ENCODE peak calls at places on chromosome 19, in five cellular contexts. Z is H1, A is T47D, H is GM12878, K is HepG2. E is an unnamed sample.

GRCh38 chr19:46173886-46174475 is 25.9 kb downstream of the IGFL2 start:
- DNase-seq in Z (no peak), A (no peak), H (no peak), K (no peak), E (no peak)

GRCh38 chr19:4969772-4970531 is 1.0 kb downstream of the KDM4B start:
- DNase-seq in Z (peak), A (no peak), H (peak), K (no peak), E (no peak)

GRCh38 chr19:54391589-54392061 is 23.6 kb upstream of the TTYH1 start:
- DNase-seq in Z (peak), A (no peak), H (no peak), K (peak), E (no peak)

GRCh38 chr19:21233691-21234090 is 91.9 kb downstream of the ZNF431 start:
- DNase-seq in Z (no peak), A (no peak), H (no peak), K (no peak), E (no peak)

GRCh38 chr19:52070496-52070895 is 21.9 kb upstream of the ZNF432 start:
- DNase-seq in Z (no peak), A (no peak), H (no peak), K (no peak), E (no peak)

GRCh38 chr19:43699506-43700367 is 16.1 kb upstream of the IRGC start:
- DNase-seq in Z (peak), A (no peak), H (no peak), K (no peak), E (no peak)

GRCh38 chr19:2984196-2984490 is 6.8 kb downstream of the TLE6 start:
- DNase-seq in Z (no peak), A (no peak), H (no peak), K (no peak), E (no peak)

GRCh38 chr19:17470204-17470841 is at the start of gene SLC27A1:
- DNase-seq in Z (peak), A (peak), H (peak), K (peak), E (peak)

GRCh38 chr19:18422530-18423191 is 3.5 kb downstream of the SSBP4 start:
- DNase-seq in Z (no peak), A (no peak), H (no peak), K (no peak), E (no peak)

GRCh38 chr19:6833166-6833790 is 54.1 kb upstream of the ADGRE1 start:
- DNase-seq in Z (no peak), A (no peak), H (no peak), K (no peak), E (no peak)

GRCh38 chr19:9673912-9674668 is 810 bp downstream of the ZNF562 start:
- DNase-seq in Z (no peak), A (no peak), H (peak), K (peak), E (peak)

GRCh38 chr19:10037809-10038208 is 24.5 kb downstream of the RDH8 start:
- DNase-seq in Z (no peak), A (no peak), H (no peak), K (no peak), E (no peak)

GRCh38 chr19:35013047-35013819 is 13.1 kb downstream of the GRAMD1A start:
- DNase-seq in Z (peak), A (no peak), H (no peak), K (peak), E (peak)

GRCh38 chr19:10260141-10260584 is 8.1 kb downstream of the MRPL4 start:
- DNase-seq in Z (no peak), A (no peak), H (no peak), K (peak), E (no peak)

GRCh38 chr19:10724573-10725071 is 6.7 kb downstream of the DNM2 start:
- DNase-seq in Z (no peak), A (no peak), H (no peak), K (no peak), E (no peak)

DNA sequence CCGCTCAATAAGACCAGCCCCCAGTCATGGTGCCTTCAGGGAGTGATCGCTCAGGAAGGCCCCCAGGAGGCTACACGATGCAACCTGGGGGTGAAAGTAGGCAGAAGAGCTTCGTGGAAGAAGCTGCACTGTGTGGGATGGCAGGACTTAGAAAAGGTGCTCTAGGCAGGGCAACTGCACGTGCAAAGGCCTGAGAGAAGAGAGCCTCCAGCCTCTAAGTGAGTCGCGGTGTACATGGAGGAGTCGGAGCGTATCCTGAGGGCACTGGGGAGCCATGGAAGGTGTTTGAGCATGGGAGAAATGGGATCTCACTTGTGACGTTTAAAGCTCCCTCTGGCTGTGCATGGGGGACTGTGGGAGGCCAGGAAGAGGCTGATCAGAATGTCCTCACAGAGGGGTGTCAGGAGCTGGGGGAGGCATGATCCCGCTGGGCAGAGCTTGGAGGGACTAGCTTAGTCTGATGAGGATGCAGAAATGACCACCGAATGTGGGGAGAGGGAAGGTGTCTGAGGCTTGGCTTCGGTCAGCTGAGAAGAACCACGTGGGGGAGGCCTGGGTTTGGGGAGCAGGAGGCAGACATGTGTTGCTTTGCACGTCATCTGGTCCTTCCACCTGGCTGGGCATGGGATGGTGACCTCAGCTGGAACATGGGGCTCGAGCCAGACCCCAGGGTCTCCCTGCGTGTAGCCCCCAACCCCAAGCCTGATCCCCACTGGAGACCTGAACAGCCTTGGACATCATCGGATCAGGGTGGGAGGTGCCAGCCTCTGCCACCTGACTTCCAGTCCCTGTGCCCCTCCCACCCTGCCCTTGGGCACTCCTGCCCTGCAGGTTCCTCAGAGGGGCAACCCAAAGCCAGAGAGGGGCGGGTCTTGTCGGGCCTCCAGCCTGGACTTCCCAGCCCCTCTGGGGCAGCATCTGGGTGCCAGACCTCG is 1.1 kb downstream of the APC2 start:
- DNase-seq in Z (no peak), A (no peak), H (no peak), K (no peak), E (no peak)
- TF ChIP-seq JUND in Z (no peak), A (no peak), H (no peak), K (no peak), E (no peak)

GRCh38 chr19:56147307-56147706 is 6.2 kb downstream of the ZNF444 start:
- DNase-seq in Z (no peak), A (no peak), H (no peak), K (no peak), E (no peak)
- TF ChIP-seq JUND in Z (no peak), A (no peak), H (no peak), K (no peak), E (no peak)

GRCh38 chr19:8253678-8254077 is 44.5 kb downstream of the CERS4 start:
- DNase-seq in Z (no peak), A (no peak), H (no peak), K (no peak), E (peak)

GRCh38 chr19:8248348-8249328 is 39.5 kb downstream of the CERS4 start:
- DNase-seq in Z (no peak), A (no peak), H (no peak), K (no peak), E (no peak)

GRCh38 chr19:8250596-8250995 is 41.4 kb downstream of the CERS4 start:
- DNase-seq in Z (no peak), A (no peak), H (no peak), K (no peak), E (no peak)

GRCh38 chr19:8252922-8253589 is 43.9 kb downstream of the CERS4 start:
- DNase-seq in Z (peak), A (peak), H (peak), K (peak), E (peak)

GRCh38 chr19:8251025-8251472 is 41.9 kb downstream of the CERS4 start:
- DNase-seq in Z (no peak), A (no peak), H (no peak), K (no peak), E (no peak)
- TF ChIP-seq JUND in Z (no peak), A (no peak), H (no peak), K (no peak), E (no peak)

GRCh38 chr19:39030854-39031367 is 1.4 kb downstream of the FBXO27 start:
- DNase-seq in Z (no peak), A (no peak), H (no peak), K (peak), E (no peak)

GRCh38 chr19:39021063-39021462 is 11.3 kb downstream of the FBXO27 start:
- DNase-seq in Z (no peak), A (no peak), H (peak), K (no peak), E (no peak)

DNA sequence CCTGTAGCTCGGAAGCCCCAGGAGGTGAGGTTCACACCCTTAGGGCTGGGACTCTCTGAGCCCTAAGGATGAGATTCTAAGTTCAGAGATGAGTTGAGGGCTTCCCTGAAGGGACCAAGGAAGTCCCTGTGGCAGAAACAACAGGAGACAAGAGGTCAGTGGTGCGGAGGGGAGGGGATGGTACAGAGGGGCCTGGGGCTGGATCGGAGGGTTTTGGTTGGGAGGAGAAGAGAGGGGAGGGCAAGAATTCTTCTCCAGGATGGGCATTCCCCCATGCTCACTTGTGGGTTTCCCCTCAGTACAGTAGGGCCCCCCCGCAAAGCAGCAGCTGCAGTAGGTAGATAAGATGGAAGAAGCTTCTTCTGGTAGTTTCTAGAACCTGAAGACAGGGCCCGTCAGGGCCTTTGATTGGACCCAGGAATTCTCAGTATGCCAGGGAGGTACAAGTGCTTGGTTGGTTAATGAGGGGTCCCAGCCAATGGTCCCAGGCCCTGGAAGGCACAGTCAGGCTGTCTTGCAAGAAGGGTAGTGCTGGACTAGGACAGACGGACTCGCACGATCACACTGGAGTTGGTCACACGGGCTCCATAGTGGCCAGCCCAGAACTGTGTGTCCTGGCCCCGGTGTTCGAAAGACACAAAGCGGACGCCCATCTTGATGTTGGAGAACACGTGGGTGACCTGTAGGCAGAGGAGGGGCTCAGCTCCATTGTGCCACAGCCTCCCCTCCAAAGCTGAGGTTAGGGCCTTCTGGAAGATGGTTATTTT is 7.3 kb downstream of the FBXO27 start:
- DNase-seq in Z (no peak), A (no peak), H (no peak), K (no peak), E (peak)
- TF ChIP-seq JUND in Z (no peak), A (no peak), H (no peak), K (no peak), E (no peak)

DNA sequence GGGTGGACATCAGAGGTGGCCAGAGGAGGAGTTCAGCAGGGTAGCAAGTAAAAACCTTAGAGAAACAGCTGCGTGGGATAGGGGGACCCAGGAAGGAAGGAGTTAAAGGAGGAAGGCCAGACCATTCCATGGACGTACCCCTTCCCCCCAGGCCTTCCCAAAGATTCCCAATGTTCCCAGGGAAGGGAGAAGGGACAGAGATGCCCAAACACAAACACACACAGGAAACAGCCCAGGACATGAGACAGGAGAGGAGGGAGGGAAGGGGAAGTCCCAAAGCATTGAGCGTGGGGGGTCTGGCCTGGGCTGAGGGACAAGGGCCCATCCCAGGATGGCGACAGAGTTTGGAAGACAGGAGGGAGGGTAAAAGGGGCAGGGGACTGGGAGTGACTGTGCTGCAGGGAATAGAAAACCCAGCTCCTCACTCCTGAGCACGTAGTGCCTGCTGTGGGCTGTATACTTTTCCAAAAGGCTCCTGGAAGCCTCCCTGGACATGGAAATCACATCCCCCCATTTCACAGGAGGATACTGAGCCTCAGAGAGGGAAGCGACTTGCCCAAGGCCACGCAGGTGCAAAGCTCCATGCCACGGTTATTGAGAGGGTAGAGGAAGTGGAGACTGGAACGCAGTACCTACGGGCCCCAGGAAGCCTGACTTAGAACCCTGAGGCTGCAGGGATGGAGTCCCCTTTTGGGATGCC is 1.1 kb downstream of the SYDE1 start:
- DNase-seq in Z (no peak), A (no peak), H (no peak), K (no peak), E (no peak)
- TF ChIP-seq JUND in Z (no peak), A (no peak), H (no peak), K (no peak), E (no peak)

GRCh38 chr19:29268103-29268502 is 55.2 kb upstream of the UQCRFS1 start:
- DNase-seq in Z (no peak), A (no peak), H (no peak), K (no peak), E (no peak)

GRCh38 chr19:29268721-29269483 is 56.0 kb upstream of the UQCRFS1 start:
- DNase-seq in Z (no peak), A (no peak), H (no peak), K (no peak), E (no peak)

GRCh38 chr19:29271341-29271740 is 58.4 kb upstream of the UQCRFS1 start:
- DNase-seq in Z (no peak), A (no peak), H (no peak), K (no peak), E (no peak)

GRCh38 chr19:29267701-29268100 is 54.8 kb upstream of the UQCRFS1 start:
- DNase-seq in Z (no peak), A (no peak), H (no peak), K (no peak), E (no peak)

DNA sequence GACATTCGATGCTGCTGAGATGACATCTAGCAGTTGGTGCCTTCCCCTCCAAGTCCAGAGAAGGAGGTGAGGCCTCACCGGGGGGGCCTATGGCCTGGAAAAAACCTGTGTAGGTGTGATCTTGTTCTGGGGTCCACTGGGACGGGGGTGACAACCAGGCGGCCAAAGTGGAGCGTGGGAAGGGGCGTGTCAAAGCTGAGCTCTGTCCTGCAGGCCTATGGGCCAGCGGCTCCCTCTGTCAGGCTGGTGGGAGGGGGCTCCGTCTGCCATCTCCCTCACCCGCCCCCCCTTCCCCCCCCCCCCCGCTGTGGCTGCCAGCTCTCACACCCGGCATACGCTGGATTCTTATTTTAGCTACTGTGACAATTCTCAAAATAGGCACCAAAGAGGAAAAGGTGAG is 56.7 kb upstream of the UQCRFS1 start:
- DNase-seq in Z (no peak), A (no peak), H (no peak), K (no peak), E (no peak)
- TF ChIP-seq JUND in Z (no peak), A (no peak), H (no peak), K (no peak), E (no peak)

DNA sequence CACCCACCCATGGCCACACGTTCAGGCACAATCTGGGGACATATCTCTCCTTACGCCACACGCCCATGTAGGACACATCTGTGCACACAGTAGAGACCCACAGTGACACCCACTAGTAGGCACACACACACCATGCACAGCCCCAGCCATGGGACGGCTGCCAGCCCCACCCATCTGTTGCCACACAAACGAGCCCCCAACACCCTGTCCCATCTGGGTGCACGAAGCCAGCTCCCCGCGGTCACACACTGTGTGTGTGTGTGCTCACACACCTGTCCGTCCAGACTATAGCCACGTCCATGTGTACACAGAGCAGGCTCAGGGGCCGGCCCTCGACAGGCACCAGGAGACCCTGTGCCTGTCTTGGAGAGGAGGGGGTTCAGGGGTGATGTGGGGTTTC is 10.6 kb downstream of the ERFL start:
- DNase-seq in Z (no peak), A (no peak), H (no peak), K (no peak), E (no peak)
- TF ChIP-seq JUND in Z (no peak), A (no peak), H (no peak), K (no peak), E (no peak)

GRCh38 chr19:29904017-29904416 is 38.0 kb upstream of the URI1 start:
- DNase-seq in Z (no peak), A (no peak), H (no peak), K (no peak), E (no peak)

DNA sequence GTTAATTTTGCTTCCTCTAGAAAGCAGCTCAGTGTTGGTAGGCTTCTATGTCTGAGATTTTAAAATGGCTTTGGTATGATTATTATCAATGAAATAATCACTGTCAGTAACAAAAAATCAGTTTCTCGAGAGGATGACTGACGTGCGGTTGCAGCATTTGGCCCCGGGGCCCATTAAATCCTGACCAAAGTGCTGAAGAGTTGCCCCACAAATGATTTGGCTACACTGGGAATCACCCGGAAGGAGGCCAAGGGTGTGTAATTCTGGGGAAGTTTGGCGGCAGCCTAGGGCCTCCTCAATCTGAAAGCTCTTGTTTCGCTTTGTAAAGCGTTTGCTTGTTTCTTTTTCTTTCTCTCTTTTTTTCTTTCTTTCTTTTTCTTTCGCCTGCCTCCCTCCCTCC is 32.5 kb upstream of the URI1 start:
- DNase-seq in Z (no peak), A (no peak), H (no peak), K (no peak), E (no peak)
- TF ChIP-seq JUND in Z (no peak), A (no peak), H (no peak), K (no peak), E (no peak)

GRCh38 chr19:48921721-48922500 is 11.6 kb upstream of the DHDH start:
- DNase-seq in Z (no peak), A (no peak), H (no peak), K (no peak), E (no peak)

GRCh38 chr19:48918071-48918470 is 15.4 kb upstream of the DHDH start:
- DNase-seq in Z (no peak), A (no peak), H (no peak), K (no peak), E (no peak)

GRCh38 chr19:48920949-48921348 is 12.6 kb upstream of the DHDH start:
- DNase-seq in Z (no peak), A (no peak), H (no peak), K (no peak), E (no peak)

GRCh38 chr19:48915757-48916156 is 15.6 kb downstream of the NUCB1 start:
- DNase-seq in Z (no peak), A (no peak), H (no peak), K (no peak), E (no peak)

DNA sequence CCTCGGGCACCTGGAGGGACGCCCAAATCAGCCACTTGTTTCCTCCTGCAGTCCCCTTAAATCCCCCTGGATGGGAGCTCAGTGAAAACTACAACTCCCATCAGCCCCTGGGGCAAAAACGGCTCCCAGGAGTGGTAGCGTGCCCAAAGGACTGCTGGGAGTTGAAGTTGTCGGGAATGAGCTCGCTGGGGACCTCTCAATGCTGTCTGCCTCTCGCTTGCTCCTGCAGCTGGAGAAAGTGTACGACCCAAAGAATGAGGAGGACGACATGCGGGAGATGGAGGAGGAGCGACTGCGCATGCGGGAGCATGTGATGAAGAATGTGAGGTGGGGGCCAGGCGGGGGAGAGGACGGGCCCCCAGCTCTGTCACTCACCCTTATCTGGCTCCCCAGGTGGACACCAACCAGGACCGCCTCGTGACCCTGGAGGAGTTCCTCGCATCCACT is 14.7 kb upstream of the DHDH start:
- DNase-seq in Z (peak), A (no peak), H (no peak), K (no peak), E (peak)
- TF ChIP-seq JUND in Z (no peak), A (no peak), H (no peak), K (no peak), E (no peak)